ENCODE peak calls at places on chromosomes 4 and X, in six cellular contexts. One of them, this sample, is unnamed.
A peak's percentile ranks its signal among the peaks of the same experiment; 100 is the strongest.

GRCh38 chr4:27791640-27792039 is 931.0 kb downstream of the STIM2 start:
- DNase-seq in testis: no peak
- DNase-seq in OCI-LY7: no peak
- DNase-seq in heart left ventricle: no peak
- DNase-seq in transverse colon: no peak
- DNase-seq in RWPE1: no peak
- DNase-seq in this sample: no peak

GRCh38 chr4:112857461-112857860 is 192.0 kb upstream of the ANK2 start:
- DNase-seq in heart left ventricle: no peak
- DNase-seq in RWPE1: peak; percentile 94
- DNase-seq in testis: no peak
- DNase-seq in OCI-LY7: no peak
- DNase-seq in transverse colon: no peak
- DNase-seq in this sample: no peak

GRCh38 chrX:21840199-21840557 is 761 bp downstream of the MBTPS2 start:
- DNase-seq in RWPE1: no peak
- DNase-seq in OCI-LY7: peak; percentile 24
- DNase-seq in transverse colon: no peak
- DNase-seq in testis: no peak
- DNase-seq in heart left ventricle: no peak
- DNase-seq in this sample: no peak

GRCh38 chr4:8858188-8858924 is 13.3 kb downstream of the HMX1 start:
- DNase-seq in OCI-LY7: no peak
- DNase-seq in testis: no peak
- DNase-seq in heart left ventricle: no peak
- DNase-seq in RWPE1: no peak
- DNase-seq in transverse colon: no peak
- DNase-seq in this sample: no peak

GRCh38 chr4:40301592-40301991 is 33.5 kb upstream of the CHRNA9 start:
- DNase-seq in transverse colon: peak; percentile 64
- DNase-seq in RWPE1: no peak
- DNase-seq in testis: no peak
- DNase-seq in heart left ventricle: no peak
- DNase-seq in OCI-LY7: peak; percentile 98
- DNase-seq in this sample: no peak

GRCh38 chr4:95547708-95548471 is 883 bp downstream of the UNC5C start:
- DNase-seq in heart left ventricle: peak; percentile 43
- DNase-seq in testis: peak; percentile 71
- DNase-seq in transverse colon: peak; percentile 13
- DNase-seq in OCI-LY7: no peak
- DNase-seq in RWPE1: no peak
- DNase-seq in this sample: peak; percentile 63

GRCh38 chr4:22129454-22130075 is 181.0 kb upstream of the KCNIP4 start:
- DNase-seq in testis: peak; percentile 57
- DNase-seq in heart left ventricle: no peak
- DNase-seq in OCI-LY7: no peak
- DNase-seq in transverse colon: peak; percentile 22
- DNase-seq in RWPE1: peak; percentile 42
- DNase-seq in this sample: no peak

GRCh38 chrX:132740316-132741123 is 217.9 kb downstream of the HS6ST2 start:
- DNase-seq in OCI-LY7: no peak
- DNase-seq in testis: no peak
- DNase-seq in transverse colon: no peak
- DNase-seq in RWPE1: peak; percentile 1
- DNase-seq in heart left ventricle: no peak
- DNase-seq in this sample: no peak

GRCh38 chr4:146654976-146655761 is 16.5 kb downstream of the POU4F2 start:
- DNase-seq in transverse colon: no peak
- DNase-seq in OCI-LY7: no peak
- DNase-seq in RWPE1: no peak
- DNase-seq in testis: peak; percentile 50
- DNase-seq in heart left ventricle: peak; percentile 28
- DNase-seq in this sample: no peak

GRCh38 chr4:158313566-158313965 is 103.3 kb downstream of the TMEM144 start:
- DNase-seq in testis: no peak
- DNase-seq in RWPE1: no peak
- DNase-seq in transverse colon: no peak
- DNase-seq in heart left ventricle: no peak
- DNase-seq in OCI-LY7: no peak
- DNase-seq in this sample: no peak
- H3K27ac ChIP-seq in testis: no peak overlapping the region
- H3K27ac ChIP-seq in RWPE1: peak overlapping the region; percentile 80
- H3K27ac ChIP-seq in transverse colon: no peak overlapping the region
- H3K27ac ChIP-seq in heart left ventricle: no peak overlapping the region
- H3K27ac ChIP-seq in OCI-LY7: no peak overlapping the region
- H3K27ac ChIP-seq in this sample: peak overlapping the region; percentile 25

GRCh38 chrX:108299101-108299591 is 139.1 kb downstream of the COL4A6 start:
- DNase-seq in testis: no peak
- DNase-seq in transverse colon: no peak
- DNase-seq in heart left ventricle: no peak
- DNase-seq in RWPE1: peak; percentile 30
- DNase-seq in OCI-LY7: no peak
- DNase-seq in this sample: no peak
- H3K27ac ChIP-seq in testis: no peak overlapping the region
- H3K27ac ChIP-seq in transverse colon: no peak overlapping the region
- H3K27ac ChIP-seq in heart left ventricle: no peak overlapping the region
- H3K27ac ChIP-seq in RWPE1: peak overlapping the region; percentile 49
- H3K27ac ChIP-seq in OCI-LY7: no peak overlapping the region
- H3K27ac ChIP-seq in this sample: no peak overlapping the region

DNA sequence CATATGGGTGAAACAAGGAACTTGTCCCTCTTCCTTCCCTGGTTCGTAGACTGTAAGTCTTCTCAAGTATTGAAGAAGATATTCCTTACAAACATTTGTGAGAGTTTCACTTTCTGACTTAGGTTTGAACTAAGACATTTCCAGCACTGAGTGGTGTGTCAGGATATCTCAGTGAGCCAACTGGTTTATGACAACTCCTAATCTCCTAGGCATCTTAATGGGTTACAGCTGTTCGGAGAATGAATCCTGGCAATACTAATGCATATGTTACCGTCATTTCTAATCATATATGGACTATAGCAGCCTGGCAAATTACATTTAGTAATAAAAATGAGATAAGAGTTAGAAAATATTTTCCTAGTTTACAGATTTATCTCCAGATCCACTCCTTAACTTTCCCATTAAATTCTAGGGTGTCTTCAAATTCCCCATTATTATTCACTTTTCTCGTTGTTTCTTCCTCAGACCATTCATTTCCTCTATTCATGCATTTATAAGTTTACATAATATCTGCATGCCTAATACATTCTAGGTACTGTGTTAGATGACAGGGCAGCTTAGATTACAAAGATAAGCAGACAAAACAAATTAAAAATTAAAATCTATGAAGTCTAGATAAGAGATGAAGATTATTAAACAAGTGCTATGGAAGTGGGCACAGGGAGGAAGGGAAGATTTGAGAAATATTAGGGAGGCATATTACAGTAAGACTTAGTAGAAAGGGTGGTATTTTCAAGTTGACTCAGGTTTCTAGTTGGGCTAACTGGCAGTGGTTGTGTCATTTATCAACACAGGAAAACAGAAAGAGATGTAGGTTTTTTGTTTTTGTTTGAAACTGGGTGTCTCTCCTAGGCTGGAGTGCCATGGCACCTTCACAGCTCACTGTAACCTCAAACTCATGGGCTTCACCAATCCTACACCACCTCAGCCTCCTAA is 173.9 kb downstream of the WDFY3 start:
- DNase-seq in heart left ventricle: no peak
- DNase-seq in testis: no peak
- DNase-seq in RWPE1: no peak
- DNase-seq in transverse colon: no peak
- DNase-seq in OCI-LY7: no peak
- DNase-seq in this sample: no peak
- H3K27ac ChIP-seq in heart left ventricle: no peak overlapping the region
- H3K27ac ChIP-seq in testis: no peak overlapping the region
- H3K27ac ChIP-seq in RWPE1: no peak overlapping the region
- H3K27ac ChIP-seq in transverse colon: no peak overlapping the region
- H3K27ac ChIP-seq in OCI-LY7: no peak overlapping the region
- H3K27ac ChIP-seq in this sample: no peak overlapping the region

DNA sequence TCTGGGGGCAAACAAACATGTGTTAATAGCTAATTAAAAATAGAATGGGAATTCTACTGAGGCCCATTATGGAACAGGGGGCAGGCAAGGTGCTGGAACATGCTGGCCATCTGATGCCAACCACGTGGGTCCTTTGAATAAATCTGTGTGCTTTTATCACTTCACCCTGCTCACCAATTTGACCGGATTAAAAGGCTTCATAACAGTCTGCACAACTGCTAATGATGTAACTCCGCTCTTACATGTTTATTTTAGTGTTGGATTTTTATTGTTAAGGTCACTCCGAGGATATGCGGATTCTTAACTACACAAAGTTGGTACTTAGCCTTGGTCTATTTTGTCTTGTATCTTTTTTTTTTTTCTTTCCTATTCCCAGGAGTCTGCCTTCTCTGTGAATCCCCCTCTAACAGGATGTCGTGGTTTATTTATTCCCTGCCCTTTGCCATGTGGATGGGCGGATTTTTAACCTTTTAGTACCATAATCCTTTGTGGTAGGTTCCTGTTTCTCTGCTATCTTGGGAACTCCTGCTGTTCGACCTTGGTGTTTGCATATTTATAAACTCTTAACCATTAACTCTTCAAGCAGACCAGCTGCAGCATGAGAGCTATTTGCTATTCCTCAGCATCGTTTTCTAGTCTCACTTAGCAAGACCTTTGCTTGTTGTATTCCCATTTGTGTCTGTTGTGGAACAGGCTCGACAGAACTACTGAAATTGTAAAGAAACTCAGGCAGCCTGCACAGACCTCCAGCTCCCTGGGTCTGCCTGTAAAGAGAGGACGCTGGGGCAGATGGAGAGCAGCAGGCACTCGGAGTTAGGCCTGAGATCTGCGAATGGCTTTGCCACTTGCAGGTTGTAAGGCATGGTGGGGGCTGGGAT is 38.0 kb downstream of the TRIM2 start:
- DNase-seq in heart left ventricle: peak; percentile 39
- DNase-seq in testis: no peak
- DNase-seq in transverse colon: no peak
- DNase-seq in OCI-LY7: no peak
- DNase-seq in RWPE1: no peak
- DNase-seq in this sample: no peak
- H3K27ac ChIP-seq in heart left ventricle: peak overlapping the region; percentile 42
- H3K27ac ChIP-seq in testis: no peak overlapping the region
- H3K27ac ChIP-seq in transverse colon: peak overlapping the region; percentile 76
- H3K27ac ChIP-seq in OCI-LY7: no peak overlapping the region
- H3K27ac ChIP-seq in RWPE1: no peak overlapping the region
- H3K27ac ChIP-seq in this sample: no peak overlapping the region

This sample was measured in aorta.